ENCODE peak calls at places on chromosome X, in four cellular contexts. Q is heart left ventricle, T is IMR-90, S is transverse colon. U is an unnamed sample. For H3K27me3, the result is how much of the 10 kb centered on the place peaks cover.

GRCh38 chrX:63350551-63350950 is 581 bp downstream of the SPIN4 start:
- DNase-seq in T (no peak), Q (no peak), S (peak), U (peak)

GRCh38 chrX:18702362-18703195 is 4.9 kb upstream of the PPEF1 start:
- DNase-seq in T (peak), Q (no peak), S (no peak), U (no peak)

GRCh38 chrX:30607155-30607554 is 29.6 kb upstream of the TASL start:
- DNase-seq in T (no peak), Q (no peak), S (no peak), U (no peak)

GRCh38 chrX:140701480-140701879 is 8.1 kb upstream of the LINC00632 start:
- DNase-seq in T (peak), S (no peak), Q (no peak), U (peak)

GRCh38 chrX:153669901-153670731 is 3.5 kb downstream of the PNCK start:
- DNase-seq in S (no peak), T (no peak), Q (no peak), U (no peak)

GRCh38 chrX:37825225-37825842 is 22.0 kb downstream of the DYNLT3 start:
- DNase-seq in T (peak), Q (no peak), S (peak), U (peak)

GRCh38 chrX:16992902-16993301 is 46.4 kb downstream of the REPS2 start:
- DNase-seq in T (no peak), Q (no peak), S (peak), U (no peak)

GRCh38 chrX:13051529-13052172 is 7.2 kb upstream of the FAM9C start:
- DNase-seq in S (no peak), T (no peak), Q (no peak), U (no peak)

GRCh38 chrX:17500145-17500579 is 125.2 kb downstream of the NHS start:
- DNase-seq in T (peak), S (peak), Q (no peak), U (peak)

GRCh38 chrX:2387614-2388239 is 113.0 kb downstream of the DHRSX start:
- DNase-seq in Q (no peak), S (no peak), T (peak), U (no peak)

GRCh38 chrX:112048707-112049106 is 33.9 kb downstream of the TRPC5 start:
- DNase-seq in Q (no peak), S (no peak), T (no peak), U (peak)

GRCh38 chrX:154056739-154057367 is 37.2 kb upstream of the IRAK1 start:
- DNase-seq in Q (no peak), T (peak), S (peak), U (no peak)

GRCh38 chrX:148500428-148501120 is at the start of gene AFF2:
- DNase-seq in Q (peak), S (no peak), T (no peak), U (peak)

GRCh38 chrX:29641461-29641860 is 573.9 kb upstream of the MAGEB2 start:
- DNase-seq in Q (no peak), S (no peak), T (no peak), U (no peak)

GRCh38 chrX:44871114-44871645 is 1.8 kb upstream of the KDM6A start:
- DNase-seq in T (no peak), S (peak), Q (no peak), U (peak)

GRCh38 chrX:42691196-42691595 is 86.8 kb downstream of the PPP1R2C start:
- DNase-seq in S (no peak), T (no peak), Q (no peak), U (no peak)

DNA sequence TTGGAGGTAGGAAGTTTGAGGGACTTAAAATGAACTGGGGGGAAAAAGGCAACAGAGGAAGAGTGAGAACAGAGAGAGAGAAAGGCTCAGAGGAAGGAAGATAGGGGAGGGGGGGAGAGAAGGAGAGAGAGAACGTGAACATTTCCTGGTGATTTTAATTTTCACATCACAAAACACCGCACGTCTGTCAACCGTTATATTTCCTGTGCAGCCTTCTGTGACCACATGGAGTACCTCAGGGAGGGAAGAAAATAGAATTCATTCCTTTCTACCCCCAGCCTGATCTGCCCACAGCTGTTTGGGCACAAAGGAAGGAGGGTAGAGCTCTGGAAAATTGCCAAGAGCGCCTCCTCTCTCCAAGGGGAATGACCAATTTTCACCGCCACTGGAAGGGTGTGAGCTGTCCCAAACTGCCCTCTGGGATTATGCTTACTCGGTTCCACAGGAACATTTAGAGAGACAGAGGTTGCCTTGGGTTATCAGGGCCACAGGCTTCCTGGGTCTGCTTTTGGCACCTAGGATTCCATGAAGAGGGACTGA is 135.7 kb upstream of the MAMLD1 start:
- DNase-seq in S (no peak), Q (no peak), T (no peak), U (no peak)
- TF ChIP-seq POLR2A in S (no peak), Q (no peak), T (no peak), U (no peak)

GRCh38 chrX:107683931-107684330 is 55.6 kb downstream of the PRPS1 start:
- DNase-seq in Q (no peak), S (no peak), T (no peak), U (no peak)
- H3K27ac ChIP-seq in Q (peak), S (peak), T (no peak), U (peak)

GRCh38 chrX:110703641-110704040 is 92.0 kb downstream of the CHRDL1 start:
- DNase-seq in T (no peak), S (no peak), Q (no peak), U (no peak)
- H3K27me3 ChIP-seq in T (under half), S (under half), Q (under half), U (under half)

GRCh38 chrX:129980043-129980442 is 2.4 kb upstream of the BCORL1 start:
- DNase-seq in Q (peak), T (no peak), S (peak), U (peak)

GRCh38 chrX:129981752-129982299 is 609 bp upstream of the BCORL1 start:
- DNase-seq in Q (peak), T (no peak), S (peak), U (no peak)

GRCh38 chrX:129979207-129979920 is 3.1 kb upstream of the BCORL1 start:
- DNase-seq in T (no peak), S (peak), Q (no peak), U (peak)

GRCh38 chrX:129981207-129981553 is 1.3 kb upstream of the BCORL1 start:
- DNase-seq in Q (no peak), T (no peak), S (no peak), U (peak)

GRCh38 chrX:129980540-129981206 is 1.8 kb upstream of the BCORL1 start:
- DNase-seq in T (no peak), S (peak), Q (peak), U (peak)
- TF ChIP-seq POLR2A in T (no peak), S (peak), Q (peak), U (no peak)

GRCh38 chrX:136030357-136031225 is 45.4 kb downstream of the SLC9A6 start:
- DNase-seq in T (peak), S (peak), Q (peak), U (no peak)
- H3K27ac ChIP-seq in T (peak), S (peak), Q (peak), U (no peak)